ENCODE peak calls at places on chromosomes 16 and 17, in six cellular contexts. I is lung, Q is WTC11, G is A549, W is GM12878, B is cardiac fibroblast. M is an unnamed sample.

GRCh38 chr17:50904522-50905459 is 38.6 kb upstream of the TOB1 start:
- DNase-seq in Q (no peak), W (no peak), G (no peak), B (peak), I (peak), M (no peak)

GRCh38 chr16:49003022-49003421 is 278.6 kb downstream of the CBLN1 start:
- DNase-seq in I (no peak), G (no peak), B (no peak), W (no peak), Q (no peak), M (no peak)

GRCh38 chr17:59332890-59333377 is 1.5 kb downstream of the YPEL2 start:
- DNase-seq in G (no peak), Q (no peak), B (peak), W (no peak), I (peak), M (no peak)

GRCh38 chr16:11697319-11697718 is 29.1 kb downstream of the SNN start:
- DNase-seq in B (no peak), G (no peak), Q (no peak), W (no peak), I (no peak), M (no peak)

GRCh38 chr17:44655983-44656700 is at the start of gene MEIOC:
- DNase-seq in W (no peak), B (peak), I (no peak), Q (peak), G (peak), M (no peak)

GRCh38 chr17:15910791-15911190 is 34.1 kb upstream of the ADORA2B start:
- DNase-seq in Q (peak), I (no peak), B (no peak), W (no peak), G (no peak), M (no peak)

GRCh38 chr17:28507567-28508195 is 1.5 kb downstream of the FOXN1 start:
- DNase-seq in I (no peak), B (no peak), G (no peak), Q (peak), W (no peak), M (no peak)

GRCh38 chr17:49457564-49458535 is 37.2 kb upstream of the NGFR start:
- DNase-seq in I (no peak), B (no peak), W (no peak), G (no peak), Q (no peak), M (no peak)

GRCh38 chr16:75252946-75253911 is 1.8 kb upstream of the BCAR1 start:
- DNase-seq in Q (peak), I (peak), B (peak), G (no peak), W (no peak), M (no peak)

GRCh38 chr16:26133401-26133800 is 441.6 kb downstream of the HS3ST4 start:
- DNase-seq in W (no peak), B (no peak), G (no peak), I (no peak), Q (no peak), M (no peak)

GRCh38 chr16:20803561-20804214 is 2.6 kb downstream of the ERI2 start:
- DNase-seq in Q (no peak), W (no peak), B (no peak), I (no peak), G (no peak), M (no peak)

GRCh38 chr17:38898291-38898679 is 27.1 kb upstream of the LASP1NB start:
- DNase-seq in B (no peak), W (no peak), I (no peak), G (no peak), Q (no peak), M (no peak)

GRCh38 chr17:14098246-14098645 is 28.9 kb downstream of the COX10 start:
- DNase-seq in Q (no peak), W (no peak), B (peak), I (peak), G (no peak), M (no peak)

GRCh38 chr17:80527016-80527645 is 17.5 kb upstream of the RPTOR start:
- DNase-seq in B (no peak), Q (no peak), G (peak), W (no peak), I (no peak), M (no peak)

GRCh38 chr16:1870365-1871082 is 1.4 kb downstream of the MEIOB start:
- DNase-seq in B (peak), W (no peak), G (peak), I (peak), Q (no peak), M (no peak)

GRCh38 chr16:57131351-57131970 is 39.1 kb downstream of the CPNE2 start:
- DNase-seq in W (no peak), Q (no peak), G (no peak), B (no peak), I (no peak), M (no peak)

GRCh38 chr17:72634621-72635020 is 457.9 kb downstream of the SLC39A11 start:
- DNase-seq in W (no peak), G (no peak), Q (no peak), B (no peak), I (no peak), M (no peak)

GRCh38 chr17:30519707-30520106 is 42.5 kb downstream of the GOSR1 start:
- DNase-seq in Q (no peak), W (no peak), B (peak), G (no peak), I (no peak), M (no peak)

GRCh38 chr16:4327782-4328579 is 12.1 kb downstream of the GLIS2 start:
- DNase-seq in G (no peak), I (peak), B (peak), W (no peak), Q (peak), M (no peak)

GRCh38 chr17:58121925-58122324 is 26.3 kb upstream of the OR4D1 start:
- DNase-seq in G (peak), W (no peak), Q (peak), I (no peak), B (peak), M (no peak)

GRCh38 chr16:71771571-71771970 is 37.1 kb downstream of the AP1G1 start:
- DNase-seq in B (no peak), G (no peak), W (no peak), Q (no peak), I (no peak), M (no peak)

GRCh38 chr17:50564916-50565315 is 4.4 kb downstream of the CACNA1G start:
- DNase-seq in Q (no peak), B (peak), I (no peak), G (no peak), W (no peak), M (no peak)

GRCh38 chr17:43609613-43610385 is 51.9 kb downstream of the MEOX1 start:
- DNase-seq in W (no peak), G (no peak), B (peak), Q (no peak), I (no peak), M (no peak)

GRCh38 chr17:17564896-17565295 is 26.6 kb downstream of the PEMT start:
- DNase-seq in W (no peak), G (no peak), Q (peak), I (no peak), B (no peak), M (no peak)

GRCh38 chr16:55368205-55368604 is 44.2 kb downstream of the IRX6 start:
- DNase-seq in B (no peak), G (no peak), Q (no peak), I (no peak), W (no peak), M (no peak)

GRCh38 chr17:81693491-81694360 is 9.4 kb upstream of the MRPL12 start:
- DNase-seq in G (no peak), W (no peak), I (no peak), B (no peak), Q (peak), M (no peak)

GRCh38 chr17:30393491-30393890 is 14.8 kb downstream of the CPD start:
- DNase-seq in Q (no peak), G (no peak), W (no peak), I (no peak), B (no peak), M (no peak)

GRCh38 chr17:59154721-59155438 is at the start of gene SKA2:
- DNase-seq in G (peak), B (no peak), Q (peak), I (peak), W (peak), M (peak)

GRCh38 chr16:56606071-56606687 is 2.2 kb upstream of the MT2A start:
- DNase-seq in B (peak), G (peak), W (no peak), Q (no peak), I (no peak), M (no peak)

GRCh38 chr17:13320046-13320785 is 281.5 kb downstream of the HS3ST3A1 start:
- DNase-seq in Q (no peak), W (no peak), I (no peak), G (no peak), B (peak), M (no peak)

GRCh38 chr17:48542956-48543853 is 1.7 kb downstream of the HOXB2 start:
- DNase-seq in B (peak), W (no peak), G (peak), I (no peak), Q (peak), M (no peak)

GRCh38 chr16:63289834-63290460 is 1253.7 kb upstream of the CDH8 start:
- DNase-seq in G (peak), Q (peak), B (peak), I (no peak), W (no peak), M (no peak)

GRCh38 chr17:75504347-75505151 is 10.8 kb downstream of the CASKIN2 start:
- DNase-seq in G (peak), Q (peak), B (no peak), W (no peak), I (no peak), M (no peak)
- TF ChIP-seq CTCF in G (peak), Q (no peak), B (peak), W (peak), I (peak), M (peak)

GRCh38 chr16:23155445-23156049 is 6.3 kb upstream of the USP31 start:
- DNase-seq in I (no peak), B (peak), G (no peak), W (no peak), Q (peak), M (no peak)
- TF ChIP-seq CTCF in I (no peak), B (peak), G (peak), W (peak), Q (no peak), M (peak)

DNA sequence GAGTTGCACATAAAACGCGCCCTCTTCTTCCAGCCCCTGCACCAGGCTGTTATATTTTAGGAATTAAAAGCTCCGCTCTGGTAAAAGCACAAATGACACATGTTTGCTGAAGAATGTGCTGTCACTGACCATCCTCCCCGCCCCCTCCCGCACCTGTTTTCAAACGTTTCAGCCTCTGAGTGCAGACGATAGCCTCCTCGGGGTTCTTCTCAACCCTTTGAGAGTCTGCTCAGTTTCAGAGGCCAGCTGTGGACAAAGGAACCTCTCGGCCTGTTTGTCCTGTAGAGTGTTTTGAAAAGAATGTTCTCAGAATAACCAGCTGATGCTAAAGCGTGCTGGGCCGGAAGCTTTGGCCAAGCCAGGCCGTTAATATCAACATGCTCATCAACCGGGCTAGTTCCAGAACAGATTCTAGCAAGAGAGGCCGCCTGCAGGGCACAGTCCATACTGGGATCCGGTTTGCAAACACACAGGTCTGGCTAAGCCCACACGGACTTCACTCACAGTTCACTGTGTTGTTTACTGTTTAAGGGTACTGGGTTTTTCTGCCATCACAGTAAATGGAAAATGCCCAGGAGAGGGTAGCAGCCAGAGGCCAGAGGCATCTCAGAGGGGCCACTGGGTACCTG is 6.4 kb upstream of the CACNG4 start:
- DNase-seq in W (no peak), Q (no peak), I (no peak), G (no peak), B (no peak), M (no peak)
- TF ChIP-seq CTCF in W (no peak), Q (no peak), I (no peak), G (no peak), B (no peak), M (no peak)

GRCh38 chr17:75518201-75518600 is 1.9 kb downstream of the TSEN54 start:
- DNase-seq in W (peak), I (no peak), G (no peak), Q (no peak), B (no peak), M (peak)

GRCh38 chr17:75517277-75517865 is 1.0 kb downstream of the TSEN54 start:
- DNase-seq in G (peak), Q (no peak), W (no peak), I (no peak), B (no peak), M (no peak)

GRCh38 chr17:75521290-75521689 is 4.2 kb upstream of the LLGL2 start:
- DNase-seq in Q (no peak), B (no peak), I (no peak), G (no peak), W (no peak), M (no peak)

GRCh38 chr17:75516619-75517276 is 420 bp downstream of the TSEN54 start:
- DNase-seq in G (peak), B (peak), W (no peak), I (peak), Q (peak), M (no peak)

GRCh38 chr17:75518983-75519540 is 2.7 kb downstream of the TSEN54 start:
- DNase-seq in I (no peak), B (no peak), G (no peak), W (no peak), Q (peak), M (no peak)
- TF ChIP-seq CTCF in I (no peak), B (no peak), G (no peak), W (no peak), Q (no peak), M (no peak)

GRCh38 chr16:746637-747036 is 5.8 kb upstream of the CIAO3 start:
- DNase-seq in Q (no peak), W (no peak), G (no peak), I (no peak), B (no peak), M (no peak)

GRCh38 chr16:743794-744500 is 3.1 kb upstream of the CIAO3 start:
- DNase-seq in I (no peak), Q (peak), G (no peak), B (no peak), W (no peak), M (no peak)

GRCh38 chr16:747978-748746 is 7.4 kb upstream of the CIAO3 start:
- DNase-seq in G (no peak), B (no peak), I (no peak), Q (no peak), W (no peak), M (no peak)

GRCh38 chr16:749010-749409 is 8.2 kb upstream of the CIAO3 start:
- DNase-seq in W (no peak), B (peak), G (no peak), I (no peak), Q (no peak), M (no peak)

DNA sequence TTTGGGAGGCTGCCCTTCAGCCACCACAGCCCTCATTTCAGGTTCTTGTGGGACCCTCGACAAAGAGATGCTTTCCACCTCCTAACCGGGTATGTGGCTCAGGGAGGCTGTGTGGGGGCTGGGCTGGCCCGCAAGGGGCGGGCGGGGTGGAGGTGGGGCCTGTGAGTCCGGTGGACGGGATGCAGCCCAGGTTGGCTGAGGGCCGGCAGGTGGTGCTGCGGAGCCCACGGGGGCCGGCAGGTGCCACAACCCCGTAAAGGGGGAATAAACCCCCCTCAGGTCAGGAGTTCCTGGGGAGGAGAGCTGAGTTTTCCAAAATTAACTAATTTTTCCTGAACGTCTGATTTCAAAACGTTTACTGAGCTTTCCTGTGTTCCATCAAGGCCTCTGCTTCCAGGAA is 4.9 kb upstream of the CIAO3 start:
- DNase-seq in I (peak), Q (peak), W (no peak), B (no peak), G (peak), M (no peak)
- TF ChIP-seq CTCF in I (no peak), Q (no peak), W (peak), B (peak), G (peak), M (peak)

DNA sequence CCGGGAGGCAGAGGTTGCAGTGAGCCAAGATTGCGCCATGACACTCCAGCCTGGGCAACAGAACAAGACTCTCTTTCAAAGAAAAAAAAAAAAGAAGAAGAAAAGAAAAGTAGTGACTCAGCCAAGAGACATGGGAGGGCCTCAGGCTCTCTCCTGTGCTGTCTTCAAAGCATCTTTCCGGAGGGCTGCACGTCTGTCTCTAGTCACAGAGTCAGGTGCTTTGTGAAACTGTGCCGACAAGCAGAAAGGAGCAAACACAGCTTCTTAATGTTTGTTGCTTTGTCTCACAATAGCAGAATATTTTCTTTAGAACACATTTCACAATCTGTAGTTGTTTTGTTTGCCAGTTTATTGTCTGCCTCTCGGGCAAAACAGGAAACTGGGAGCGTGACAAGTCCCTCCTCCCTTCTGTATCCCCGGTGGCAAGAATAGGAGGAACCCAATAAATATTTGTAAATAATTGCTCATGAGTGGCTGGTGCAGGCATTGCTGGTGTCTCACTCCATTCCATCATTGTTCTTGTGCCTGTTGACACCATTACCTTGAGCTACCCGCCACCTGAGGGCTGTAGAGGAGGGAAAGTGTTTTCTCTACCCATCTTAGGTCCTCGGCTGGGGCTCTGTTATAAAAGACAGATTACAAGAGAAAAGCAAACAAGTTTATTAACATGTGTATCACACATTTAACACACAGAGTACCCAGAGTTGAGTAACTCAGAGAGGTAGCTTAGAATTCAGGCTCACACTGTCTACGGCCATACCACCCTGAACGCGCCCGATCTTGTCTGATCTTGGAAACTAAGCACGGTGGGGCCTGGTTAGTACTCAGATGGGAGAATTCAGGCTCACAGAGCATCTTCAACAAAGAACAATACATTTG is 5.5 kb downstream of the GAST start:
- DNase-seq in I (no peak), W (no peak), B (peak), Q (no peak), G (no peak), M (no peak)
- TF ChIP-seq CTCF in I (no peak), W (no peak), B (no peak), Q (no peak), G (no peak), M (no peak)

DNA sequence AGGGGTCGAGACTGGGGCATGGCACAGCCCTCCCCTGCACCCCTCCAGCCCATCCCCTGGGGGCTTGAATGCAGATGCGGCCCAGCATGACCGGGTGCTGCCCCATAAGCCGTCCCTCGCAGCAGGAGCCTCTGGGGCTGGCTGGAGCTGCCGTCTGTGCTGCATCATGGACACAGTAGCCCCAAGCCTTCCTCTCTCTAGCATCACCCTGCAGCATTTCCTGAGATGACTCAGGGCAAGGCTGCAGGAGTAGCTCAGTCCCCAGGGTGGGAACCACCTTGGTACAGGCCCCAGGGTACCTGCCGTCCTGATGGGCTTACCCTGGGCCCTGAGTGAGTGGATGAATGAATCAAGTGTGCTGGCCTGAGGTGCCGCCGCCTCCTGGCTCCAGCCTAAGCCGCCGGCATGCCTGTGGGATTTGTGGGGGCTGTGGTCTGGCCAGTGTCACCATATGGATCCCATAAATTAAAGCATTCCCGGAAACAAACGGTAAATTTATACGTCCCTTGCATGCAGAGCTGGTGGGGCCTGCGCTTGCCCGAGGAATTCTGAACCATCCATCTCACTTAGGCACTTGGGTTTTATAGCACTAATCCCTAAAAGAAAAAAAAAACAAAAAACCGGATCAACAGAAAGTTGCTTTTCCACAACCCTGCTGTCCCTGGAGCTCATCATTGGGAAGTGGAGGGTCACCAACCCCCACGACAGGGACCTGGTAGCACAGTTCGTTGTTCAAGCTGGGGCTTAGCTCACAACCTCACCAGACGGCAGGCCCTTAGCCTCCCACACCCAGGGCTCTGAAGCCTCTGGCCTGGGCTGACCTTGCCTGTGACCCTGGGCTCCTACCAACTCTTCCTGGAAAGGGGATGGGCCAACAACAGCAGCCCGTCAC is 242.6 kb upstream of the CIBAR2 start:
- DNase-seq in Q (no peak), W (no peak), B (peak), G (no peak), I (no peak), M (no peak)
- TF ChIP-seq CTCF in Q (no peak), W (no peak), B (no peak), G (no peak), I (no peak), M (no peak)

GRCh38 chr17:56076980-56077379 is 76.3 kb upstream of the ANKFN1 start:
- DNase-seq in B (no peak), Q (no peak), I (no peak), G (no peak), W (no peak), M (no peak)

DNA sequence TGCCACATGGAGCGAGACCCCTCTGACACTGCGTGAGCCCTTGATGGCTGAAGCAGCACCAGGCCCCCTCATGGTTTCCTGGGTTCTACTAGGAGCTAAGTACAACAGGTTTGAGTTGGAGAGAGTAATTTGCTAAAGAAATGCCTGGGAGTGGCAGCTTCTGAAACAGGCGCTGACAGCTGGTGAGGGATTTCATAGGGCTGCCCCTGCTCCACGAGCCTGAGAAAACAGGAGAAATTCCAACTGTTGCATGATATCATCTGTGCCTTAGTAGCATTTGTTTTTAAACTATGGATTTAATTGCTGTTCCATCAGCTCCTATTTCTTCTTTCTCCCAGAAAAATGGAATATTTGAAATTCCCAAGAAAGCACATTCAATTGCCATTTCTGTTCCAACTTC is 78.9 kb upstream of the ANKFN1 start:
- DNase-seq in G (no peak), W (no peak), I (no peak), B (no peak), Q (no peak), M (no peak)
- TF ChIP-seq CTCF in G (no peak), W (no peak), I (no peak), B (no peak), Q (no peak), M (no peak)

M was measured in GM12864.